ENCODE peak calls at places on chromosomes 3 and 15, in four cellular contexts. J, F, Y and C are unnamed samples. For H3K4me1, the result is how much of the 10 kb centered on the place peaks cover.

GRCh38 chr3:13475871-13476590 is 4.1 kb upstream of the HDAC11 start:
- DNase-seq in J (no peak), F (no peak), Y (no peak), C (no peak)

GRCh38 chr3:77795013-77795412 is 755.1 kb downstream of the ROBO2 start:
- DNase-seq in J (no peak), F (no peak), Y (no peak), C (no peak)

GRCh38 chr3:86967062-86967461 is 23.9 kb downstream of the VGLL3 start:
- DNase-seq in J (no peak), F (no peak), Y (no peak), C (no peak)

GRCh38 chr15:77606142-77607034 is 26.3 kb downstream of the LINGO1 start:
- DNase-seq in J (no peak), F (no peak), Y (no peak), C (no peak)

GRCh38 chr3:58217209-58217811 is 6.5 kb upstream of the DNASE1L3 start:
- DNase-seq in J (peak), F (peak), Y (peak), C (peak)

GRCh38 chr15:67613708-67614107 is 71.2 kb downstream of the MAP2K5 start:
- DNase-seq in J (peak), F (no peak), Y (no peak), C (no peak)

GRCh38 chr3:172138031-172138538 is 98.7 kb downstream of the FNDC3B start:
- DNase-seq in J (no peak), F (no peak), Y (peak), C (no peak)

GRCh38 chr3:127749787-127750225 is 72.5 kb downstream of the MGLL start:
- DNase-seq in J (peak), F (no peak), Y (no peak), C (no peak)

GRCh38 chr3:110314512-110315114 is 757.0 kb upstream of the NECTIN3 start:
- DNase-seq in J (peak), F (peak), Y (peak), C (peak)

GRCh38 chr3:179146911-179147570 is 1.1 kb upstream of the PIK3CA start:
- DNase-seq in J (peak), F (peak), Y (peak), C (peak)

GRCh38 chr3:58059349-58060321 is 51.4 kb downstream of the FLNB start:
- DNase-seq in J (no peak), F (peak), Y (peak), C (peak)

GRCh38 chr3:124867511-124867910 is 19.7 kb downstream of the ITGB5 start:
- DNase-seq in J (no peak), F (no peak), Y (no peak), C (no peak)

GRCh38 chr3:149542375-149543312 is 68.1 kb downstream of the TM4SF4 start:
- DNase-seq in J (no peak), F (no peak), Y (peak), C (no peak)

DNA sequence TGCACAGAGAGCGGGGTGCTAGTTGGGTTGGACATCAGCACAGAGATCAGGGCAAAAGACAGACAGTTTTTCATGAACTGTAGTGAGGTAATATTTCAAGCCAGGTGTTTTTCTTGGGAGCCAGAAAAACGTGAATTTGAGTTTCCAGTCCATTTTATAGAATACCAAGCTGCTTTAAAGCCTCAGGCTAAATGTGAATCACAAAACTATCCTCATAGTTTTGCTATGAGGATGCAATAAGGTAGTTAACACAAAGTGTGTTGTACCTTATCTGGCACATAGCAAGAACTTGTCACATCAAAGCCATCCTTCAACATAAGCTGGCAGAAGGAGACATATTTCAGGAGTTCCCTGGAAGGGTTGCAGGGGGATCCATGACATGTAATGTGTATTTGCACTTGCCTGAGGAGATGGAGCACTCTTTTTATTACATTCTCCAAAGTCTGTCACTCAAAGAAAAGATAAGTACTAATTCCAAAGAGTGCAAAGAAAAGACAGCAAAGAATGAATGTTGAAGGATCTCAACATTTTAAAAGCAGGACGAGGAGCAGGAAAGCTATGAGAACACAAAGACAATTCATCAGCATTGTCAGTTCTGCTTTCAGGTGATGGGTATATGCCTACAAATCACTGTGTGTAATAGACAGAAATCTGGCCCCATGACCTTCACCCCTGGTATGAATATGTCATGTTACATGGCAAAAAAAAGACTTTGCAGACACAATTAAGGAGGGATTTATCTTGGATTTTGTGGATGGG is 1046.5 kb downstream of the NTRK3 start:
- DNase-seq in J (no peak), F (no peak), Y (no peak), C (no peak)
- H3K27ac ChIP-seq in J (no peak), F (no peak), Y (no peak), C (no peak)

GRCh38 chr3:29284578-29284977 is 3.7 kb downstream of the RBMS3 start:
- DNase-seq in J (no peak), F (no peak), Y (no peak), C (no peak)

GRCh38 chr3:29283739-29284138 is 2.9 kb downstream of the RBMS3 start:
- DNase-seq in J (no peak), F (no peak), Y (no peak), C (no peak)

GRCh38 chr3:29285356-29286070 is 4.6 kb downstream of the RBMS3 start:
- DNase-seq in J (no peak), F (no peak), Y (peak), C (no peak)

GRCh38 chr3:29283297-29283681 is 2.4 kb downstream of the RBMS3 start:
- DNase-seq in J (no peak), F (no peak), Y (peak), C (no peak)

GRCh38 chr3:29286841-29287240 is 6.0 kb downstream of the RBMS3 start:
- DNase-seq in J (no peak), F (no peak), Y (peak), C (no peak)
- H3K4me1 ChIP-seq in J (under half), F (under half), Y (under half), C (under half)

GRCh38 chr3:25820372-25820771 is 30.5 kb downstream of the OXSM start:
- DNase-seq in J (no peak), F (no peak), Y (peak), C (no peak)

GRCh38 chr3:25823314-25823713 is 33.4 kb downstream of the OXSM start:
- DNase-seq in J (no peak), F (no peak), Y (no peak), C (no peak)

GRCh38 chr3:25821746-25822573 is 32.1 kb downstream of the OXSM start:
- DNase-seq in J (no peak), F (no peak), Y (no peak), C (no peak)

GRCh38 chr3:25818335-25818734 is 28.4 kb downstream of the OXSM start:
- DNase-seq in J (no peak), F (no peak), Y (no peak), C (no peak)

DNA sequence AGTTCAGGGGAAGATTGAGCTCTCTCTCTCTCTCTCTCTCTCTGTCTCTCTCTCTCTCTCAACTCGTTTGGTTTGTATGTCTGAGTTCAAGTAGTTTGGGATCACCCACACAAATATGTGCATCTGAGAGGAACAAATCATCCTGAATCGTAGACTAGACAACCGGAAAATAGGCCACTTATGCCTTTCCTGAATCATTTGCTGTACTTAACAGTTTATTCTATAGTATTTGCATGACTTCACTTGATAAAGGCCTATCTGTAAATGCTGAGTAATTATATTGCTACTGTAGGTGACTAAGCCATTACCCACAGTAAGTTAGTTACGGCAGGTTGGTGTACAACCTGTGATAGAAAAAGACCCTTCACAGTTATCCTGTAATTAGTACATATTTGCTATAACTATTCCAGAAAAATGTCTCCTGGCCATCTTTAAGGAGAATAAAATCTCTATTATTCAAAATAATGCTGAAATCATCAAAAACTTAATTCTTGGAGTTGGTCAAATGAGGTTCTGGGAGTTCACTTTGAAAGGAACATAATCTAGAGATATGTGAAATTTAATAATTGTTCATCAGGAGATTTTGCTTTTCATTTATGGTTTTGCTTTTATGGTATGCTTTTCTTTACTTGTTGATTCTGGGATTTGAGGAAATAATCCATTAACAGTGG is 31.1 kb downstream of the OXSM start:
- DNase-seq in J (no peak), F (no peak), Y (no peak), C (no peak)
- H3K27ac ChIP-seq in J (no peak), F (no peak), Y (peak), C (no peak)

GRCh38 chr15:41020829-41021228 is 67.6 kb downstream of the CHAC1 start:
- DNase-seq in J (no peak), F (no peak), Y (no peak), C (no peak)
- H3K4me1 ChIP-seq in J (under half), F (under half), Y (under half), C (under half)

GRCh38 chr3:6447166-6447801 is 413.6 kb upstream of the GRM7 start:
- DNase-seq in J (no peak), F (no peak), Y (no peak), C (no peak)

GRCh38 chr3:6452974-6453373 is 407.9 kb upstream of the GRM7 start:
- DNase-seq in J (no peak), F (no peak), Y (no peak), C (no peak)

GRCh38 chr3:6448011-6448410 is 412.9 kb upstream of the GRM7 start:
- DNase-seq in J (no peak), F (no peak), Y (no peak), C (no peak)

GRCh38 chr3:6444888-6445658 is 415.8 kb upstream of the GRM7 start:
- DNase-seq in J (no peak), F (no peak), Y (no peak), C (no peak)

DNA sequence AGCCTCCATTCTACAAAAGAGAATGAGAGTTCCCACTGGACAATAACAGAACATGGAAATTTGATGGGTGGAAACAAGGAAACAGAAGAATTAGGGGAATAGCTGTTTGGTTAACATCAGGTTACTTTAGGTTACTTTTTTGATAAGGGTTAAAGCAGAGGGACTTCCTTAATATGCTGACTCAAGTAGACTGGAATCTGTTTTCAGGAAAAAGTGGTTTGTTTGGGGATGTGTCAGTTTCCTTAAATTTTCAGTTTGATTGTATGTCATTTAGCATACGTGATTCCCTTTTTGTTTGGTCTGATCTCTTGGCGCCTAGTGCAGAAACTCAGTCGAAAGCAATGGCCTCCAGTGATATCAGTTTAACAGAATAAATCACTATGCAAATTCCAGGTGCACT is 411.8 kb upstream of the GRM7 start:
- DNase-seq in J (no peak), F (no peak), Y (no peak), C (no peak)
- H3K27ac ChIP-seq in J (no peak), F (no peak), Y (no peak), C (no peak)

DNA sequence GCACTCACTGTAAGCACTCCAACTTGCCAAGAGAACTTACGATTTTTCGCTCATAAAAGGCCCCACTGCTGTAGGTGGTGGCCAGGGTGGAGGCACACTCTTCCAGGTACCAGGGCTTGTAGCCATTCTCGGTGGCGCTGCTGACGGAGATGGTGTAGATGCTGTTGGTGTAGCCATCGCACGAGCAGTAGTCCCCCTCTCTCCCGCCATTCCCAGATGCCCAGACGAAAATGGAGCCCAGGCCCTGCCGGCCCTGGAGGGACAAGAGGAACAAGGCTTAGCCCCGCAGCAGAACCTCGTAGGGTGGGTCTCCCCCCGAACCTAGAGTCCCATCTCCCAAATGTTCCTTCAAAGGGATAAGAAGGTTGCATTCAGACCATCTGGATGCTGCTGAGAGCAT is 96.3 kb downstream of the PCSK6 start:
- DNase-seq in J (no peak), F (no peak), Y (no peak), C (no peak)
- H3K4me1 ChIP-seq in J (under half), F (under half), Y (under half), C (under half)